ENCODE peak calls at places on chromosomes 7 and 10, in four cellular contexts. H, D, A and J are unnamed samples.

GRCh38 chr10:79347894-79348639 is 798 bp downstream of the PPIF start:
- DNase-seq in A (no peak), H (peak; percentile 80), D (peak; percentile 52), J (no peak)

GRCh38 chr7:106611911-106612310 is 49.0 kb downstream of the CCDC71L start:
- DNase-seq in D (no peak), A (no peak), H (no peak), J (no peak)

GRCh38 chr10:97717627-97718026 is 4.1 kb downstream of the MARVELD1 start:
- DNase-seq in A (no peak), H (no peak), D (no peak), J (no peak)

GRCh38 chr7:114889646-114890285 is 32.1 kb upstream of the MDFIC start:
- DNase-seq in D (no peak), A (no peak), H (no peak), J (no peak)

GRCh38 chr10:72274730-72275350 is 1.1 kb downstream of the DDIT4 start:
- DNase-seq in A (peak; percentile 42), H (peak; percentile 73), D (no peak), J (no peak)

GRCh38 chr10:79342811-79343541 is 4.3 kb upstream of the PPIF start:
- DNase-seq in A (no peak), D (no peak), H (no peak), J (no peak)

GRCh38 chr10:27242473-27242950 is 1.9 kb upstream of the ACBD5 start:
- DNase-seq in A (no peak), D (no peak), H (no peak), J (no peak)

GRCh38 chr10:71241114-71241898 is 28.9 kb downstream of the UNC5B start:
- DNase-seq in A (no peak), H (no peak), D (no peak), J (no peak)

GRCh38 chr7:39341083-39341482 is 225.1 kb upstream of the YAE1 start:
- DNase-seq in A (no peak), D (no peak), H (no peak), J (no peak)

GRCh38 chr10:72263613-72264241 is 10.0 kb upstream of the DDIT4 start:
- DNase-seq in A (no peak), H (peak; percentile 93), D (no peak), J (no peak)

GRCh38 chr7:956031-956430 is 1.6 kb upstream of the ADAP1 start:
- DNase-seq in H (no peak), D (no peak), A (no peak), J (no peak)

GRCh38 chr10:126689461-126689994 is 19.0 kb upstream of the C10orf90 start:
- DNase-seq in D (no peak), H (no peak), A (no peak), J (no peak)

GRCh38 chr7:100091411-100092181 is 2.8 kb downstream of the COPS6 start:
- DNase-seq in D (no peak), H (peak; percentile 36), A (no peak), J (no peak)

GRCh38 chr7:29835718-29836117 is 29.4 kb downstream of the WIPF3 start:
- DNase-seq in H (no peak), D (no peak), A (no peak), J (no peak)

GRCh38 chr7:72190166-72190565 is 222.0 kb downstream of the CALN1 start:
- DNase-seq in H (no peak), A (no peak), D (no peak), J (no peak)

GRCh38 chr7:121404348-121404747 is 8.2 kb upstream of the FAM3C start:
- DNase-seq in A (no peak), D (no peak), H (no peak), J (no peak)

GRCh38 chr7:35380739-35381224 is 126.9 kb upstream of the TBX20 start:
- DNase-seq in D (no peak), H (no peak), A (no peak), J (no peak)

GRCh38 chr7:157774495-157774894 is 437.7 kb downstream of the DNAJB6 start:
- DNase-seq in D (no peak), A (no peak), H (no peak), J (no peak)